ENCODE peak calls at places on chromosomes 7 and 10, in eight cellular contexts. H, X, G, F, Z, J, R and C are unnamed samples.

GRCh38 chr7:103521917-103522316 is 75.9 kb upstream of the SLC26A5 start:
- DNase-seq in F (no peak), J (no peak), H (no peak), R (peak; percentile 11), Z (no peak), X (no peak), G (no peak), C (no peak)

GRCh38 chr10:118991326-118991725 is 38.2 kb upstream of the NANOS1 start:
- DNase-seq in R (no peak), F (no peak), G (no peak), H (no peak), X (no peak), Z (no peak), J (no peak), C (no peak)

GRCh38 chr10:24307173-24307572 is 98.2 kb downstream of the KIAA1217 start:
- DNase-seq in X (no peak), F (no peak), H (no peak), R (no peak), Z (no peak), J (no peak), G (no peak), C (no peak)

GRCh38 chr7:6016653-6016966 is 7.5 kb downstream of the AIMP2 start:
- DNase-seq in H (no peak), J (no peak), F (no peak), G (no peak), R (no peak), Z (no peak), X (no peak), C (no peak)

GRCh38 chr7:7693881-7694280 is 24.5 kb downstream of the RPA3 start:
- DNase-seq in R (no peak), J (no peak), Z (no peak), H (peak; percentile 92), F (peak; percentile 66), X (no peak), G (no peak), C (no peak)

GRCh38 chr7:80277434-80278427 is 143.1 kb downstream of the GNAI1 start:
- DNase-seq in X (no peak), J (no peak), H (peak; percentile 87), G (no peak), F (no peak), Z (no peak), R (no peak), C (no peak)

GRCh38 chr7:82091126-82091682 is 321.4 kb upstream of the HGF start:
- DNase-seq in F (no peak), H (no peak), R (no peak), J (no peak), G (no peak), Z (no peak), X (no peak), C (no peak)

GRCh38 chr7:117673367-117673766 is 193.5 kb downstream of the CFTR start:
- DNase-seq in J (no peak), F (no peak), H (no peak), Z (no peak), G (no peak), R (peak; percentile 85), X (no peak), C (no peak)

GRCh38 chr7:1564603-1565022 is 5.2 kb downstream of the PSMG3 start:
- DNase-seq in X (no peak), F (no peak), Z (no peak), H (no peak), J (no peak), G (no peak), R (no peak), C (no peak)

GRCh38 chr10:132705173-132705572 is 80.8 kb downstream of the NKX6-2 start:
- DNase-seq in H (no peak), R (no peak), F (no peak), X (peak; percentile 31), J (no peak), G (no peak), Z (no peak), C (no peak)

GRCh38 chr7:151550601-151551286 is 31.0 kb upstream of the RHEB start:
- DNase-seq in G (no peak), J (peak; percentile 26), X (no peak), F (peak; percentile 79), Z (no peak), H (peak; percentile 65), R (no peak), C (no peak)

GRCh38 chr10:12418725-12419278 is 69.5 kb downstream of the CAMK1D start:
- DNase-seq in F (no peak), X (no peak), R (no peak), Z (no peak), H (peak; percentile 19), G (no peak), J (no peak), C (no peak)

GRCh38 chr7:127961787-127962463 is 69.3 kb downstream of the LRRC4 start:
- DNase-seq in J (no peak), Z (no peak), X (no peak), H (no peak), R (no peak), G (no peak), F (no peak), C (no peak)

GRCh38 chr7:14125998-14126397 is 136.5 kb upstream of the ETV1 start:
- DNase-seq in J (no peak), F (no peak), H (peak; percentile 23), X (no peak), G (no peak), Z (no peak), R (no peak), C (no peak)

GRCh38 chr7:155287229-155287935 is 10.3 kb upstream of the INSIG1 start:
- DNase-seq in G (no peak), X (no peak), F (no peak), J (no peak), H (no peak), Z (no peak), R (no peak), C (no peak)

GRCh38 chr10:11782793-11783557 is 40.2 kb upstream of the PROSER2 start:
- DNase-seq in F (peak; percentile 32), R (no peak), H (peak; percentile 62), G (no peak), Z (no peak), J (peak; percentile 78), X (no peak), C (peak; percentile 74)